ENCODE peak calls at places on chromosomes 5 and 9, in five cellular contexts. Z is lower leg skin, D is NCI-H2107, P is small intestine, U is SK-N-SH. T is an unnamed sample.

GRCh38 chr5:167049771-167050567 is 1241.5 kb upstream of the WWC1 start:
- DNase-seq in U (no peak), P (no peak), D (no peak), Z (no peak), T (no peak)

GRCh38 chr5:157130933-157131332 is 11.7 kb downstream of the MED7 start:
- DNase-seq in P (no peak), Z (no peak), D (no peak), U (peak; percentile 43), T (no peak)

GRCh38 chr5:125550237-125550636 is 803.8 kb upstream of the ZNF608 start:
- DNase-seq in P (no peak), D (no peak), Z (no peak), U (peak; percentile 35), T (no peak)

GRCh38 chr9:69951411-69951810 is 92.2 kb upstream of the MAMDC2 start:
- DNase-seq in Z (no peak), D (no peak), U (no peak), P (no peak), T (no peak)

GRCh38 chr9:74570879-74571512 is 73.9 kb downstream of the RORB start:
- DNase-seq in D (no peak), Z (no peak), P (peak; percentile 37), U (peak; percentile 41), T (peak; percentile 39)

GRCh38 chr9:78462616-78463015 is 165.7 kb downstream of the PSAT1 start:
- DNase-seq in Z (no peak), D (no peak), P (no peak), U (no peak), T (no peak)

GRCh38 chr9:99823392-99824377 is 2.0 kb downstream of the NR4A3 start:
- DNase-seq in U (peak; percentile 78), D (no peak), Z (peak; percentile 89), P (peak; percentile 13), T (peak; percentile 35)

GRCh38 chr5:79878721-79879336 is 112.2 kb downstream of the MTX3 start:
- DNase-seq in Z (no peak), D (no peak), P (no peak), U (peak; percentile 32), T (no peak)

GRCh38 chr5:150081541-150082283 is 4.6 kb downstream of the CSF1R start:
- DNase-seq in Z (peak; percentile 89), U (no peak), P (no peak), D (no peak), T (no peak)

GRCh38 chr5:97098864-97099454 is 43.5 kb downstream of the LIX1 start:
- DNase-seq in U (no peak), P (no peak), Z (no peak), D (no peak), T (no peak)

GRCh38 chr5:65832603-65833228 is 93.7 kb upstream of the ERBIN start:
- DNase-seq in U (no peak), P (no peak), Z (no peak), D (no peak), T (no peak)

GRCh38 chr9:127360829-127361228 is 36.1 kb upstream of the SLC2A8 start:
- DNase-seq in D (no peak), Z (no peak), U (peak; percentile 30), P (peak; percentile 9), T (no peak)

GRCh38 chr5:41296066-41296465 is 82.7 kb upstream of the C6 start:
- DNase-seq in Z (no peak), U (no peak), P (no peak), D (no peak), T (no peak)

GRCh38 chr9:96241391-96241809 is 60.6 kb downstream of the HSD17B3 start:
- DNase-seq in D (no peak), U (no peak), P (peak; percentile 18), Z (peak; percentile 68), T (no peak)

GRCh38 chr9:113381909-113382411 is 5.2 kb upstream of the HDHD3 start:
- DNase-seq in P (peak; percentile 97), Z (no peak), U (no peak), D (no peak), T (no peak)

T was measured in NCI-H1092 treated with DMSO at 0.1 percent for 48 hours.